ENCODE peak calls at places on chromosomes 4 and X, in eight cellular contexts. One of them, this sample, is unnamed.

GRCh38 chr4:10303291-10303690 is 153.9 kb downstream of the ZNF518B start:
- DNase-seq in foreskin fibroblast: no peak
- DNase-seq in adrenal gland: no peak
- DNase-seq in fibroblast of lung: no peak
- DNase-seq in GM06990: no peak
- DNase-seq in A673: no peak
- DNase-seq in HCT116: no peak
- DNase-seq in lower leg skin: no peak
- DNase-seq in this sample: no peak

GRCh38 chr4:8727546-8728510 is 135.3 kb downstream of the CPZ start:
- DNase-seq in fibroblast of lung: no peak
- DNase-seq in HCT116: no peak
- DNase-seq in adrenal gland: no peak
- DNase-seq in foreskin fibroblast: no peak
- DNase-seq in A673: no peak
- DNase-seq in lower leg skin: peak
- DNase-seq in GM06990: no peak
- DNase-seq in this sample: no peak

GRCh38 chr4:102620697-102621497 is 119.7 kb downstream of the NFKB1 start:
- DNase-seq in adrenal gland: peak
- DNase-seq in GM06990: no peak
- DNase-seq in fibroblast of lung: peak
- DNase-seq in A673: peak
- DNase-seq in lower leg skin: no peak
- DNase-seq in foreskin fibroblast: peak
- DNase-seq in HCT116: peak
- DNase-seq in this sample: peak

GRCh38 chrX:8629871-8630270 is 102.1 kb downstream of the ANOS1 start:
- DNase-seq in HCT116: no peak
- DNase-seq in A673: no peak
- DNase-seq in lower leg skin: no peak
- DNase-seq in GM06990: no peak
- DNase-seq in foreskin fibroblast: peak
- DNase-seq in adrenal gland: no peak
- DNase-seq in fibroblast of lung: peak
- DNase-seq in this sample: no peak

GRCh38 chr4:53189011-53189410 is 176.8 kb downstream of the SCFD2 start:
- DNase-seq in adrenal gland: no peak
- DNase-seq in GM06990: no peak
- DNase-seq in lower leg skin: no peak
- DNase-seq in A673: no peak
- DNase-seq in foreskin fibroblast: peak
- DNase-seq in HCT116: no peak
- DNase-seq in fibroblast of lung: peak
- DNase-seq in this sample: peak

GRCh38 chr4:44927361-44928061 is 201.2 kb upstream of the GNPDA2 start:
- DNase-seq in GM06990: no peak
- DNase-seq in adrenal gland: no peak
- DNase-seq in A673: peak
- DNase-seq in foreskin fibroblast: peak
- DNase-seq in lower leg skin: no peak
- DNase-seq in HCT116: peak
- DNase-seq in fibroblast of lung: peak
- DNase-seq in this sample: no peak

GRCh38 chrX:70132244-70132643 is 1.0 kb upstream of the IGBP1 start:
- DNase-seq in adrenal gland: no peak
- DNase-seq in A673: no peak
- DNase-seq in HCT116: no peak
- DNase-seq in fibroblast of lung: no peak
- DNase-seq in lower leg skin: no peak
- DNase-seq in GM06990: no peak
- DNase-seq in foreskin fibroblast: no peak
- DNase-seq in this sample: no peak

GRCh38 chr4:8114456-8115202 is 44.0 kb downstream of the ABLIM2 start:
- DNase-seq in A673: no peak
- DNase-seq in foreskin fibroblast: no peak
- DNase-seq in GM06990: no peak
- DNase-seq in adrenal gland: no peak
- DNase-seq in lower leg skin: no peak
- DNase-seq in HCT116: no peak
- DNase-seq in fibroblast of lung: no peak
- DNase-seq in this sample: no peak

GRCh38 chr4:2141762-2142520 is 82.8 kb downstream of the NAT8L start:
- DNase-seq in HCT116: no peak
- DNase-seq in foreskin fibroblast: no peak
- DNase-seq in adrenal gland: no peak
- DNase-seq in GM06990: no peak
- DNase-seq in fibroblast of lung: peak
- DNase-seq in A673: peak
- DNase-seq in lower leg skin: no peak
- DNase-seq in this sample: no peak

GRCh38 chr4:147822128-147822527 is 90.2 kb downstream of the ARHGAP10 start:
- DNase-seq in fibroblast of lung: peak
- DNase-seq in A673: no peak
- DNase-seq in GM06990: no peak
- DNase-seq in lower leg skin: peak
- DNase-seq in HCT116: no peak
- DNase-seq in adrenal gland: peak
- DNase-seq in foreskin fibroblast: peak
- DNase-seq in this sample: no peak

GRCh38 chrX:33138677-33139249 is 72.6 kb downstream of the DMD start:
- DNase-seq in HCT116: no peak
- DNase-seq in fibroblast of lung: no peak
- DNase-seq in foreskin fibroblast: peak
- DNase-seq in lower leg skin: no peak
- DNase-seq in A673: no peak
- DNase-seq in GM06990: no peak
- DNase-seq in adrenal gland: peak
- DNase-seq in this sample: no peak

GRCh38 chr4:40933272-40934053 is 183.7 kb downstream of the NSUN7 start:
- DNase-seq in GM06990: no peak
- DNase-seq in fibroblast of lung: peak
- DNase-seq in HCT116: no peak
- DNase-seq in foreskin fibroblast: peak
- DNase-seq in A673: no peak
- DNase-seq in lower leg skin: no peak
- DNase-seq in adrenal gland: peak
- DNase-seq in this sample: no peak

GRCh38 chr4:163048447-163048846 is 118.2 kb downstream of the NAF1 start:
- DNase-seq in GM06990: no peak
- DNase-seq in lower leg skin: no peak
- DNase-seq in HCT116: peak
- DNase-seq in adrenal gland: peak
- DNase-seq in fibroblast of lung: peak
- DNase-seq in A673: peak
- DNase-seq in foreskin fibroblast: peak
- DNase-seq in this sample: no peak

GRCh38 chr4:180767330-180767729 is 1475.9 kb upstream of the TENM3 start:
- DNase-seq in fibroblast of lung: no peak
- DNase-seq in GM06990: no peak
- DNase-seq in A673: no peak
- DNase-seq in foreskin fibroblast: no peak
- DNase-seq in adrenal gland: no peak
- DNase-seq in lower leg skin: no peak
- DNase-seq in HCT116: no peak
- DNase-seq in this sample: no peak

GRCh38 chr4:1975880-1976279 is 32.9 kb downstream of the NELFA start:
- DNase-seq in foreskin fibroblast: no peak
- DNase-seq in HCT116: no peak
- DNase-seq in A673: no peak
- DNase-seq in fibroblast of lung: no peak
- DNase-seq in GM06990: no peak
- DNase-seq in adrenal gland: no peak
- DNase-seq in lower leg skin: no peak
- DNase-seq in this sample: no peak

GRCh38 chrX:84099120-84099519 is 88.9 kb downstream of the RPS6KA6 start:
- DNase-seq in HCT116: no peak
- DNase-seq in foreskin fibroblast: no peak
- DNase-seq in adrenal gland: no peak
- DNase-seq in A673: no peak
- DNase-seq in fibroblast of lung: no peak
- DNase-seq in GM06990: no peak
- DNase-seq in lower leg skin: no peak
- DNase-seq in this sample: no peak

GRCh38 chr4:137015759-137016409 is 516.4 kb downstream of the PCDH18 start:
- DNase-seq in GM06990: no peak
- DNase-seq in adrenal gland: no peak
- DNase-seq in HCT116: no peak
- DNase-seq in foreskin fibroblast: no peak
- DNase-seq in A673: no peak
- DNase-seq in fibroblast of lung: peak
- DNase-seq in lower leg skin: no peak
- DNase-seq in this sample: no peak

GRCh38 chr4:8368998-8369397 is 71.5 kb downstream of the ACOX3 start:
- DNase-seq in A673: no peak
- DNase-seq in fibroblast of lung: no peak
- DNase-seq in GM06990: no peak
- DNase-seq in adrenal gland: no peak
- DNase-seq in lower leg skin: no peak
- DNase-seq in foreskin fibroblast: no peak
- DNase-seq in HCT116: no peak
- DNase-seq in this sample: no peak

GRCh38 chr4:128386761-128387599 is 99.4 kb upstream of the PGRMC2 start:
- DNase-seq in A673: peak
- DNase-seq in lower leg skin: peak
- DNase-seq in foreskin fibroblast: peak
- DNase-seq in HCT116: peak
- DNase-seq in GM06990: no peak
- DNase-seq in adrenal gland: peak
- DNase-seq in fibroblast of lung: peak
- DNase-seq in this sample: peak

GRCh38 chr4:88158038-88158359 is 440 bp downstream of the ABCG2 start:
- DNase-seq in fibroblast of lung: no peak
- DNase-seq in foreskin fibroblast: no peak
- DNase-seq in lower leg skin: no peak
- DNase-seq in GM06990: no peak
- DNase-seq in A673: no peak
- DNase-seq in HCT116: no peak
- DNase-seq in adrenal gland: no peak
- DNase-seq in this sample: no peak
- H3K4me3 ChIP-seq in fibroblast of lung: peak
- H3K4me3 ChIP-seq in foreskin fibroblast: peak
- H3K4me3 ChIP-seq in lower leg skin: no peak
- H3K4me3 ChIP-seq in GM06990: peak
- H3K4me3 ChIP-seq in A673: peak
- H3K4me3 ChIP-seq in HCT116: peak
- H3K4me3 ChIP-seq in adrenal gland: no peak
- H3K4me3 ChIP-seq in this sample: peak

GRCh38 chr4:84901745-84902283 is 64.7 kb downstream of the WDFY3 start:
- DNase-seq in foreskin fibroblast: no peak
- DNase-seq in GM06990: no peak
- DNase-seq in HCT116: no peak
- DNase-seq in adrenal gland: no peak
- DNase-seq in fibroblast of lung: no peak
- DNase-seq in lower leg skin: no peak
- DNase-seq in A673: no peak
- DNase-seq in this sample: no peak

GRCh38 chr4:84905646-84906045 is 60.8 kb downstream of the WDFY3 start:
- DNase-seq in adrenal gland: no peak
- DNase-seq in lower leg skin: no peak
- DNase-seq in HCT116: no peak
- DNase-seq in fibroblast of lung: no peak
- DNase-seq in GM06990: no peak
- DNase-seq in A673: no peak
- DNase-seq in foreskin fibroblast: no peak
- DNase-seq in this sample: no peak

GRCh38 chr4:84899616-84900015 is 66.9 kb downstream of the WDFY3 start:
- DNase-seq in GM06990: no peak
- DNase-seq in foreskin fibroblast: no peak
- DNase-seq in HCT116: no peak
- DNase-seq in A673: no peak
- DNase-seq in fibroblast of lung: no peak
- DNase-seq in lower leg skin: no peak
- DNase-seq in adrenal gland: no peak
- DNase-seq in this sample: no peak

GRCh38 chr4:84897516-84897915 is 69.0 kb downstream of the WDFY3 start:
- DNase-seq in GM06990: no peak
- DNase-seq in adrenal gland: no peak
- DNase-seq in HCT116: no peak
- DNase-seq in A673: no peak
- DNase-seq in foreskin fibroblast: no peak
- DNase-seq in fibroblast of lung: no peak
- DNase-seq in lower leg skin: no peak
- DNase-seq in this sample: no peak

GRCh38 chr4:84901173-84901572 is 65.3 kb downstream of the WDFY3 start:
- DNase-seq in GM06990: no peak
- DNase-seq in lower leg skin: no peak
- DNase-seq in HCT116: no peak
- DNase-seq in A673: no peak
- DNase-seq in foreskin fibroblast: no peak
- DNase-seq in fibroblast of lung: no peak
- DNase-seq in adrenal gland: no peak
- DNase-seq in this sample: no peak
- TF ChIP-seq CTCF in GM06990: no peak
- TF ChIP-seq CTCF in lower leg skin: no peak
- TF ChIP-seq CTCF in HCT116: no peak
- TF ChIP-seq CTCF in A673: no peak
- TF ChIP-seq CTCF in foreskin fibroblast: no peak
- TF ChIP-seq CTCF in fibroblast of lung: no peak
- TF ChIP-seq CTCF in adrenal gland: no peak
- TF ChIP-seq CTCF in this sample: no peak

GRCh38 chrX:72402614-72403013 is 96.9 kb upstream of the CITED1 start:
- DNase-seq in lower leg skin: no peak
- DNase-seq in adrenal gland: no peak
- DNase-seq in foreskin fibroblast: no peak
- DNase-seq in A673: no peak
- DNase-seq in GM06990: no peak
- DNase-seq in HCT116: no peak
- DNase-seq in fibroblast of lung: no peak
- DNase-seq in this sample: no peak
- H3K4me3 ChIP-seq in lower leg skin: no peak
- H3K4me3 ChIP-seq in adrenal gland: no peak
- H3K4me3 ChIP-seq in foreskin fibroblast: no peak
- H3K4me3 ChIP-seq in A673: no peak
- H3K4me3 ChIP-seq in GM06990: no peak
- H3K4me3 ChIP-seq in HCT116: no peak
- H3K4me3 ChIP-seq in fibroblast of lung: no peak
- H3K4me3 ChIP-seq in this sample: no peak

GRCh38 chr4:123995939-123996338 is 599.3 kb downstream of the SPRY1 start:
- DNase-seq in fibroblast of lung: peak
- DNase-seq in foreskin fibroblast: peak
- DNase-seq in A673: no peak
- DNase-seq in lower leg skin: no peak
- DNase-seq in HCT116: no peak
- DNase-seq in adrenal gland: no peak
- DNase-seq in GM06990: no peak
- DNase-seq in this sample: peak

GRCh38 chr4:123997736-123998449 is 601.3 kb downstream of the SPRY1 start:
- DNase-seq in HCT116: no peak
- DNase-seq in lower leg skin: no peak
- DNase-seq in GM06990: no peak
- DNase-seq in adrenal gland: peak
- DNase-seq in fibroblast of lung: no peak
- DNase-seq in foreskin fibroblast: no peak
- DNase-seq in A673: peak
- DNase-seq in this sample: no peak

GRCh38 chr4:123997116-123997515 is 600.5 kb downstream of the SPRY1 start:
- DNase-seq in lower leg skin: no peak
- DNase-seq in HCT116: peak
- DNase-seq in A673: peak
- DNase-seq in fibroblast of lung: no peak
- DNase-seq in foreskin fibroblast: no peak
- DNase-seq in GM06990: no peak
- DNase-seq in adrenal gland: no peak
- DNase-seq in this sample: no peak

GRCh38 chr4:123990310-123990709 is 593.7 kb downstream of the SPRY1 start:
- DNase-seq in GM06990: no peak
- DNase-seq in HCT116: no peak
- DNase-seq in foreskin fibroblast: no peak
- DNase-seq in fibroblast of lung: no peak
- DNase-seq in adrenal gland: no peak
- DNase-seq in A673: no peak
- DNase-seq in lower leg skin: no peak
- DNase-seq in this sample: no peak

GRCh38 chr4:123994917-123995316 is 598.3 kb downstream of the SPRY1 start:
- DNase-seq in foreskin fibroblast: no peak
- DNase-seq in GM06990: no peak
- DNase-seq in lower leg skin: no peak
- DNase-seq in adrenal gland: no peak
- DNase-seq in fibroblast of lung: peak
- DNase-seq in A673: no peak
- DNase-seq in HCT116: peak
- DNase-seq in this sample: no peak
- TF ChIP-seq CTCF in foreskin fibroblast: no peak
- TF ChIP-seq CTCF in GM06990: peak
- TF ChIP-seq CTCF in lower leg skin: no peak
- TF ChIP-seq CTCF in adrenal gland: no peak
- TF ChIP-seq CTCF in fibroblast of lung: no peak
- TF ChIP-seq CTCF in A673: peak
- TF ChIP-seq CTCF in HCT116: peak
- TF ChIP-seq CTCF in this sample: no peak